ENCODE peak calls at places on chromosomes 16 and 17, in five cellular contexts. R, I, B, W and P are unnamed samples.

GRCh38 chr16:48408688-48409087 is 23.5 kb upstream of the SIAH1 start:
- DNase-seq in B (peak; percentile 41), W (no peak), R (no peak), I (no peak), P (no peak)

GRCh38 chr17:80424878-80425765 is 10.2 kb downstream of the ENDOV start:
- DNase-seq in B (no peak), R (no peak), W (no peak), I (no peak), P (no peak)

GRCh38 chr16:85422374-85423185 is 190.5 kb upstream of the GSE1 start:
- DNase-seq in R (no peak), B (no peak), W (no peak), I (no peak), P (no peak)

GRCh38 chr16:86575754-86576557 is 2.4 kb upstream of the FOXL1 start:
- DNase-seq in I (no peak), B (peak; percentile 96), W (no peak), R (no peak), P (no peak)

GRCh38 chr17:78745407-78746088 is 36.5 kb downstream of the CYTH1 start:
- DNase-seq in R (no peak), B (peak; percentile 40), I (no peak), W (no peak), P (peak; percentile 30)

GRCh38 chr17:77504652-77505459 is 364.1 kb downstream of the SEC14L1 start:
- DNase-seq in W (no peak), B (no peak), I (no peak), R (no peak), P (no peak)

GRCh38 chr17:49108318-49108717 is 24.3 kb upstream of the B4GALNT2 start:
- DNase-seq in I (no peak), W (no peak), R (no peak), B (peak; percentile 49), P (no peak)

GRCh38 chr17:35460354-35460851 is 11.8 kb upstream of the SLFN13 start:
- DNase-seq in R (no peak), W (peak; percentile 61), B (peak; percentile 43), I (no peak), P (peak; percentile 22)

GRCh38 chr16:75025766-75026165 is 26.9 kb downstream of the ZNRF1 start:
- DNase-seq in R (no peak), B (no peak), I (no peak), W (no peak), P (no peak)

GRCh38 chr16:89923640-89924297 is 627 bp downstream of the TUBB3 start:
- DNase-seq in I (no peak), R (no peak), W (no peak), B (peak; percentile 36), P (no peak)

GRCh38 chr17:17840751-17841591 is 4.2 kb upstream of the SREBF1 start:
- DNase-seq in B (peak; percentile 52), W (no peak), I (no peak), R (no peak), P (no peak)

GRCh38 chr17:65876985-65877384 is 314.9 kb downstream of the CEP112 start:
- DNase-seq in B (no peak), W (no peak), R (no peak), I (no peak), P (no peak)

GRCh38 chr16:73056911-73057310 is 9.0 kb upstream of the ZFHX3 start:
- DNase-seq in B (no peak), W (no peak), R (no peak), I (no peak), P (no peak)

GRCh38 chr16:57284206-57284951 is at the start of gene PLLP:
- DNase-seq in I (no peak), B (peak; percentile 21), W (no peak), R (no peak), P (peak; percentile 14)

GRCh38 chr16:46629331-46629843 is 8.2 kb upstream of the SHCBP1 start:
- DNase-seq in I (no peak), B (peak; percentile 64), R (no peak), W (no peak), P (no peak)

GRCh38 chr16:88815901-88816589 is 4.3 kb upstream of the APRT start:
- DNase-seq in R (no peak), W (no peak), B (peak; percentile 42), I (no peak), P (peak; percentile 27)

GRCh38 chr16:1194665-1195392 is 30.2 kb downstream of the TPSG1 start:
- DNase-seq in W (no peak), I (no peak), B (no peak), R (no peak), P (no peak)

GRCh38 chr16:30769379-30770089 is 7.4 kb downstream of the RNF40 start:
- DNase-seq in I (no peak), W (no peak), B (no peak), R (no peak), P (no peak)

GRCh38 chr16:56688762-56689161 is 6.5 kb downstream of the MT1X start:
- DNase-seq in W (no peak), I (no peak), B (no peak), R (no peak), P (no peak)

GRCh38 chr16:4373909-4374742 is 2.5 kb downstream of the VASN start:
- DNase-seq in W (no peak), R (no peak), I (peak; percentile 54), B (peak; percentile 80), P (no peak)

GRCh38 chr16:29009838-29010166 is 24.9 kb downstream of the LAT start:
- DNase-seq in I (no peak), W (no peak), B (no peak), R (no peak), P (no peak)

GRCh38 chr16:56225013-56225742 is 33.9 kb downstream of the GNAO1 start:
- DNase-seq in W (no peak), I (no peak), B (no peak), R (no peak), P (no peak)

GRCh38 chr17:12627177-12627629 is 38.5 kb upstream of the MYOCD start:
- DNase-seq in I (no peak), B (peak; percentile 29), W (no peak), R (no peak), P (no peak)

GRCh38 chr17:35448214-35448898 is at the start of gene SLFN13:
- DNase-seq in W (peak; percentile 78), B (no peak), R (peak; percentile 88), I (no peak), P (peak; percentile 67)

GRCh38 chr17:17818088-17818526 is 18.7 kb downstream of the SREBF1 start:
- DNase-seq in I (no peak), R (no peak), B (peak; percentile 67), W (no peak), P (no peak)

GRCh38 chr17:31560836-31561235 is 169.4 kb downstream of the RAB11FIP4 start:
- DNase-seq in W (no peak), B (no peak), R (no peak), I (no peak), P (no peak)

GRCh38 chr16:28106467-28106866 is 43.0 kb upstream of the GSG1L start:
- DNase-seq in R (no peak), W (no peak), I (no peak), B (no peak), P (no peak)

GRCh38 chr17:78795241-78795640 is 13.2 kb upstream of the CYTH1 start:
- DNase-seq in R (no peak), B (no peak), I (no peak), W (no peak), P (no peak)

GRCh38 chr16:4315185-4316102 is at the start of gene GLIS2:
- DNase-seq in W (no peak), B (peak; percentile 73), R (no peak), I (peak; percentile 55), P (peak; percentile 22)

GRCh38 chr17:66755101-66755943 is 79.6 kb upstream of the CACNG5 start:
- DNase-seq in R (no peak), W (no peak), B (no peak), I (no peak), P (no peak)